ENCODE peak calls at places on chromosomes 1 and 21, in nine cellular contexts. L is substantia nigra, C is hepatocyte, H is psoas muscle, Z is testis, B is sigmoid colon, F is PC-3, G is coronary artery, J is H1. T is an unnamed sample.

GRCh38 chr1:166087734-166088571 is 78.8 kb downstream of the FAM78B start:
- DNase-seq in L (no peak), C (no peak), H (no peak), Z (no peak), B (no peak), F (no peak), G (no peak), J (no peak), T (no peak)

GRCh38 chr1:43348809-43349593 is 9.8 kb upstream of the CDC20 start:
- DNase-seq in L (peak; percentile 40), C (peak; percentile 95), H (peak; percentile 72), Z (peak; percentile 91), B (peak; percentile 91), F (peak; percentile 91), G (peak; percentile 89), J (peak; percentile 88), T (peak; percentile 41)

GRCh38 chr1:204268101-204268500 is 54.3 kb upstream of the GOLT1A start:
- DNase-seq in L (no peak), C (no peak), H (no peak), Z (no peak), B (no peak), F (no peak), G (no peak), J (no peak), T (no peak)

GRCh38 chr1:60936943-60937342 is 145.4 kb upstream of the NFIA start:
- DNase-seq in L (no peak), C (no peak), H (no peak), Z (no peak), B (no peak), F (no peak), G (no peak), J (no peak), T (no peak)

GRCh38 chr1:53365405-53366063 is 37.7 kb upstream of the LRP8 start:
- DNase-seq in L (no peak), C (no peak), H (no peak), Z (peak; percentile 32), B (peak; percentile 54), F (no peak), G (peak; percentile 45), J (no peak), T (no peak)

GRCh38 chr1:211148371-211148770 is 14.4 kb upstream of the KCNH1 start:
- DNase-seq in L (no peak), C (no peak), H (no peak), Z (no peak), B (no peak), F (no peak), G (no peak), J (no peak), T (no peak)

GRCh38 chr1:205667909-205668643 is 12.2 kb downstream of the SLC45A3 start:
- DNase-seq in L (no peak), C (no peak), H (no peak), Z (no peak), B (no peak), F (no peak), G (no peak), J (no peak), T (no peak)

GRCh38 chr1:34904236-34905097 is 25.0 kb downstream of the DLGAP3 start:
- DNase-seq in L (no peak), C (no peak), H (no peak), Z (no peak), B (no peak), F (no peak), G (peak; percentile 55), J (no peak), T (no peak)

GRCh38 chr1:230382060-230382491 is 44.1 kb downstream of the PGBD5 start:
- DNase-seq in L (no peak), C (peak; percentile 45), H (no peak), Z (no peak), B (no peak), F (peak; percentile 72), G (no peak), J (peak; percentile 19), T (no peak)

GRCh38 chr1:111253876-111254275 is 26.4 kb downstream of the CHI3L2 start:
- DNase-seq in L (no peak), C (no peak), H (no peak), Z (no peak), B (no peak), F (no peak), G (no peak), J (no peak), T (peak; percentile 10)

GRCh38 chr1:143691400-143691891 is 280.3 kb downstream of the FAM72C start:
- DNase-seq in L (no peak), C (no peak), H (no peak), Z (no peak), B (no peak), F (peak; percentile 11), G (no peak), J (no peak), T (no peak)

GRCh38 chr1:25140073-25140797 is 92.1 kb downstream of the SYF2 start:
- DNase-seq in L (no peak), C (peak; percentile 36), H (no peak), Z (no peak), B (no peak), F (no peak), G (no peak), J (no peak), T (no peak)

GRCh38 chr1:68225781-68226180 is 6.5 kb downstream of the WLS start:
- DNase-seq in L (no peak), C (no peak), H (no peak), Z (no peak), B (no peak), F (no peak), G (no peak), J (no peak), T (no peak)

GRCh38 chr1:184443624-184444023 is 56.8 kb downstream of the C1orf21 start:
- DNase-seq in L (no peak), C (no peak), H (no peak), Z (no peak), B (no peak), F (no peak), G (no peak), J (no peak), T (no peak)
- H3K27ac ChIP-seq in L (no peak overlapping the region), C (no peak overlapping the region), H (peak overlapping the region; percentile 50), Z (no peak overlapping the region), B (no peak overlapping the region), F (no peak overlapping the region), G (no peak overlapping the region), J (no peak overlapping the region), T (no peak overlapping the region)

GRCh38 chr1:29122987-29123870 is 474 bp downstream of the TMEM200B start:
- DNase-seq in L (no peak), C (peak; percentile 49), H (peak; percentile 32), Z (peak; percentile 37), B (peak; percentile 77), F (no peak), G (peak; percentile 79), J (no peak), T (no peak)
- H3K27ac ChIP-seq in L (no peak overlapping the region), C (peak overlapping the region; percentile 98), H (peak overlapping the region; percentile 63), Z (peak overlapping the region; percentile 98), B (peak overlapping the region; percentile 99), F (peak overlapping the region; percentile 43), G (peak overlapping the region; percentile 99), J (no peak overlapping the region), T (peak overlapping the region; percentile 58)

GRCh38 chr21:43755820-43756594 is 20.1 kb downstream of the CSTB start:
- DNase-seq in L (no peak), C (no peak), H (no peak), Z (no peak), B (no peak), F (no peak), G (no peak), J (no peak), T (no peak)

GRCh38 chr21:43759651-43760050 is 16.5 kb downstream of the CSTB start:
- DNase-seq in L (no peak), C (no peak), H (no peak), Z (no peak), B (no peak), F (no peak), G (no peak), J (no peak), T (no peak)

GRCh38 chr21:43757601-43758000 is 18.5 kb downstream of the CSTB start:
- DNase-seq in L (no peak), C (no peak), H (no peak), Z (no peak), B (no peak), F (no peak), G (no peak), J (no peak), T (no peak)

GRCh38 chr21:43758811-43759210 is 17.3 kb downstream of the CSTB start:
- DNase-seq in L (no peak), C (no peak), H (no peak), Z (no peak), B (no peak), F (no peak), G (no peak), J (no peak), T (no peak)

DNA sequence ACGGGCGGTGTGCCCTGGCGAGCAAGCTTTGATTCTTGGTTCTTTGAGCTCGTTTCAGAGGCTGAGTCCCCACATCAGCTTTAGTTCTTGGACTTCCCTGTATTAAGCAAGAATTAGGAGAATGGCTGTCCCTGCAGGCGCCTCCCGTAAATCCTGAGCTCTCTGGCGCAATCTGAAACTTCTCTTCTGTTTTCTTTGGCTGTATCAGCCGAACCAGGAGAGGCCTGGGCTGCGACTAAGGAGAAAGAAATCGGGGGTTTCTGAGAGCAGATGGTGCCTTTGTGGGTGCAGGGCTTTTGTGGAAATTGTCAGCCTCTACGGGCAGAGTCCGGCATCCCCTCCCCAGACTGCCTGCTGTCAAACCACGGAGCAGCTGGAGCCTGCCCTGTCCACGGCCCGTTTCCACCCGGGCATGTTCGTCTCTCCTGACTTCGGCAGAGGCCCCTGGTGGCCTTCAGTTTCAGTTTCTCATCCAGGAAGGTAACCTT is 17.9 kb downstream of the CSTB start:
- DNase-seq in L (no peak), C (no peak), H (peak; percentile 55), Z (peak; percentile 60), B (peak; percentile 83), F (no peak), G (no peak), J (no peak), T (no peak)
- H3K27ac ChIP-seq in L (no peak overlapping the region), C (peak overlapping the region; percentile 77), H (no peak overlapping the region), Z (peak overlapping the region; percentile 64), B (peak overlapping the region; percentile 82), F (no peak overlapping the region), G (peak overlapping the region; percentile 60), J (no peak overlapping the region), T (peak overlapping the region; percentile 52)

GRCh38 chr1:98660941-98661543 is 479 bp upstream of the SNX7 start:
- DNase-seq in L (no peak), C (no peak), H (no peak), Z (peak; percentile 40), B (no peak), F (peak; percentile 22), G (peak; percentile 76), J (no peak), T (no peak)

GRCh38 chr1:98661544-98662353 is at the start of gene SNX7:
- DNase-seq in L (peak; percentile 33), C (peak; percentile 94), H (peak; percentile 85), Z (peak; percentile 84), B (peak; percentile 91), F (peak; percentile 77), G (peak; percentile 89), J (peak; percentile 13), T (peak; percentile 17)

GRCh38 chr1:98659879-98660278 is 1.6 kb upstream of the SNX7 start:
- DNase-seq in L (no peak), C (no peak), H (no peak), Z (no peak), B (no peak), F (no peak), G (no peak), J (no peak), T (no peak)

DNA sequence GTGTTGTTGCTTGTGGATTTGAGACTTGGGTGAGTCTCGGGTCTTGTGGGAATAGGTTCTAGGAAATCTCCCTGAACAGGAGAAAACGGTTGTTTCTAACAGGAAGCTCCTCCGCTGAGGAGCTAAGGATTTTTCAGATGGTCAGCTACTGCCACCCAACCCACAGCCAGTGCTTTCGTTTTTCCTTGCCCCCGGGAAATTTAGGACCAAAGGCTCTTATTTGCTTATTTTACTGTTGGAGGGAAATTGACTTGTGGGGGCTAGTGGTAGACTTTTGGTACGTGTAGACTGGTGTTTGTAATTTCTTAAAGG is 789 bp downstream of the SNX7 start:
- DNase-seq in L (no peak), C (no peak), H (no peak), Z (peak; percentile 38), B (no peak), F (no peak), G (no peak), J (no peak), T (no peak)
- H3K27ac ChIP-seq in L (peak overlapping the region; percentile 57), C (peak overlapping the region; percentile 93), H (no peak overlapping the region), Z (peak overlapping the region; percentile 88), B (peak overlapping the region; percentile 87), F (peak overlapping the region; percentile 69), G (peak overlapping the region; percentile 90), J (no peak overlapping the region), T (peak overlapping the region; percentile 47)

T was measured in caudate nucleus.